ENCODE peak calls at places on chromosomes 12 and 14, in six cellular contexts. One of them, this sample, is unnamed.

GRCh38 chr12:124754949-124755800 is 108.5 kb downstream of the SCARB1 start:
- DNase-seq in AG04450: no peak
- DNase-seq in HFFc6: peak; percentile 78
- DNase-seq in GM10248: peak; percentile 55
- DNase-seq in HCT116: no peak
- DNase-seq in progenitor cell of endocrine pancreas: no peak
- DNase-seq in this sample: no peak

GRCh38 chr12:130655881-130656280 is 60.2 kb downstream of the RIMBP2 start:
- DNase-seq in AG04450: no peak
- DNase-seq in HFFc6: no peak
- DNase-seq in GM10248: no peak
- DNase-seq in HCT116: no peak
- DNase-seq in progenitor cell of endocrine pancreas: no peak
- DNase-seq in this sample: no peak

GRCh38 chr14:92922883-92923743 is at the start of gene CHGA:
- DNase-seq in AG04450: no peak
- DNase-seq in HFFc6: no peak
- DNase-seq in GM10248: peak; percentile 81
- DNase-seq in HCT116: no peak
- DNase-seq in progenitor cell of endocrine pancreas: peak; percentile 88
- DNase-seq in this sample: peak; percentile 88

GRCh38 chr14:40447032-40447431 is 1014.8 kb upstream of the FBXO33 start:
- DNase-seq in AG04450: no peak
- DNase-seq in HFFc6: no peak
- DNase-seq in GM10248: no peak
- DNase-seq in HCT116: no peak
- DNase-seq in progenitor cell of endocrine pancreas: no peak
- DNase-seq in this sample: no peak

GRCh38 chr12:55733021-55733555 is 4.3 kb upstream of the CD63 start:
- DNase-seq in AG04450: no peak
- DNase-seq in HFFc6: no peak
- DNase-seq in GM10248: no peak
- DNase-seq in HCT116: no peak
- DNase-seq in progenitor cell of endocrine pancreas: no peak
- DNase-seq in this sample: no peak

GRCh38 chr14:77303417-77304156 is 17.1 kb downstream of the POMT2 start:
- DNase-seq in AG04450: peak; percentile 77
- DNase-seq in HFFc6: peak; percentile 96
- DNase-seq in GM10248: no peak
- DNase-seq in HCT116: peak; percentile 54
- DNase-seq in progenitor cell of endocrine pancreas: no peak
- DNase-seq in this sample: no peak

GRCh38 chr14:85315891-85316290 is 214.1 kb upstream of the FLRT2 start:
- DNase-seq in AG04450: no peak
- DNase-seq in HFFc6: no peak
- DNase-seq in GM10248: no peak
- DNase-seq in HCT116: no peak
- DNase-seq in progenitor cell of endocrine pancreas: no peak
- DNase-seq in this sample: no peak

GRCh38 chr14:69154779-69155178 is 1.9 kb upstream of the DCAF5 start:
- DNase-seq in AG04450: no peak
- DNase-seq in HFFc6: no peak
- DNase-seq in GM10248: no peak
- DNase-seq in HCT116: no peak
- DNase-seq in progenitor cell of endocrine pancreas: no peak
- DNase-seq in this sample: no peak

GRCh38 chr14:24273422-24273998 is 2.1 kb upstream of the RABGGTA start:
- DNase-seq in AG04450: no peak
- DNase-seq in HFFc6: no peak
- DNase-seq in GM10248: no peak
- DNase-seq in HCT116: no peak
- DNase-seq in progenitor cell of endocrine pancreas: no peak
- DNase-seq in this sample: no peak

GRCh38 chr12:90959538-90960139 is 4.7 kb upstream of the CCER1 start:
- DNase-seq in AG04450: no peak
- DNase-seq in HFFc6: peak; percentile 52
- DNase-seq in GM10248: peak; percentile 26
- DNase-seq in HCT116: peak; percentile 39
- DNase-seq in progenitor cell of endocrine pancreas: no peak
- DNase-seq in this sample: peak; percentile 26

GRCh38 chr12:87425942-87426554 is 603.2 kb downstream of the C12orf50 start:
- DNase-seq in AG04450: no peak
- DNase-seq in HFFc6: no peak
- DNase-seq in GM10248: no peak
- DNase-seq in HCT116: peak; percentile 36
- DNase-seq in progenitor cell of endocrine pancreas: no peak
- DNase-seq in this sample: no peak

GRCh38 chr12:68106160-68106559 is 53.4 kb downstream of the IFNG start:
- DNase-seq in AG04450: no peak
- DNase-seq in HFFc6: peak; percentile 15
- DNase-seq in GM10248: no peak
- DNase-seq in HCT116: peak; percentile 6
- DNase-seq in progenitor cell of endocrine pancreas: no peak
- DNase-seq in this sample: no peak

GRCh38 chr12:89969098-89969497 is 260.5 kb upstream of the ATP2B1 start:
- DNase-seq in AG04450: no peak
- DNase-seq in HFFc6: no peak
- DNase-seq in GM10248: no peak
- DNase-seq in HCT116: no peak
- DNase-seq in progenitor cell of endocrine pancreas: no peak
- DNase-seq in this sample: no peak

GRCh38 chr12:12121022-12121421 is 50.3 kb downstream of the BCL2L14 start:
- DNase-seq in AG04450: no peak
- DNase-seq in HFFc6: no peak
- DNase-seq in GM10248: no peak
- DNase-seq in HCT116: no peak
- DNase-seq in progenitor cell of endocrine pancreas: no peak
- DNase-seq in this sample: no peak

GRCh38 chr12:84079621-84080020 is 833.0 kb downstream of the SLC6A15 start:
- DNase-seq in AG04450: no peak
- DNase-seq in HFFc6: no peak
- DNase-seq in GM10248: no peak
- DNase-seq in HCT116: no peak
- DNase-seq in progenitor cell of endocrine pancreas: no peak
- DNase-seq in this sample: no peak

GRCh38 chr14:78851189-78851588 is 681.0 kb downstream of the NRXN3 start:
- DNase-seq in AG04450: no peak
- DNase-seq in HFFc6: no peak
- DNase-seq in GM10248: no peak
- DNase-seq in HCT116: no peak
- DNase-seq in progenitor cell of endocrine pancreas: no peak
- DNase-seq in this sample: no peak

GRCh38 chr14:64363265-64363840 is 24.8 kb upstream of the MTHFD1 start:
- DNase-seq in AG04450: no peak
- DNase-seq in HFFc6: peak; percentile 59
- DNase-seq in GM10248: no peak
- DNase-seq in HCT116: no peak
- DNase-seq in progenitor cell of endocrine pancreas: no peak
- DNase-seq in this sample: no peak

GRCh38 chr12:103645202-103645601 is 58.1 kb downstream of the STAB2 start:
- DNase-seq in AG04450: no peak
- DNase-seq in HFFc6: peak; percentile 50
- DNase-seq in GM10248: no peak
- DNase-seq in HCT116: no peak
- DNase-seq in progenitor cell of endocrine pancreas: no peak
- DNase-seq in this sample: no peak

GRCh38 chr12:79525357-79525756 is 165.4 kb downstream of the PAWR start:
- DNase-seq in AG04450: no peak
- DNase-seq in HFFc6: no peak
- DNase-seq in GM10248: no peak
- DNase-seq in HCT116: no peak
- DNase-seq in progenitor cell of endocrine pancreas: no peak
- DNase-seq in this sample: no peak

GRCh38 chr14:52797653-52798052 is 6.2 kb upstream of the GNPNAT1 start:
- DNase-seq in AG04450: no peak
- DNase-seq in HFFc6: no peak
- DNase-seq in GM10248: no peak
- DNase-seq in HCT116: no peak
- DNase-seq in progenitor cell of endocrine pancreas: no peak
- DNase-seq in this sample: no peak

GRCh38 chr12:132071837-132072384 is 72.2 kb downstream of the DDX51 start:
- DNase-seq in AG04450: no peak
- DNase-seq in HFFc6: no peak
- DNase-seq in GM10248: no peak
- DNase-seq in HCT116: no peak
- DNase-seq in progenitor cell of endocrine pancreas: no peak
- DNase-seq in this sample: no peak

GRCh38 chr14:65639216-65639615 is 226.7 kb downstream of the FUT8 start:
- DNase-seq in AG04450: no peak
- DNase-seq in HFFc6: no peak
- DNase-seq in GM10248: no peak
- DNase-seq in HCT116: no peak
- DNase-seq in progenitor cell of endocrine pancreas: no peak
- DNase-seq in this sample: no peak

GRCh38 chr12:110699591-110700445 is 10.9 kb upstream of the HVCN1 start:
- DNase-seq in AG04450: no peak
- DNase-seq in HFFc6: no peak
- DNase-seq in GM10248: no peak
- DNase-seq in HCT116: no peak
- DNase-seq in progenitor cell of endocrine pancreas: no peak
- DNase-seq in this sample: no peak

GRCh38 chr14:87332001-87332400 is 661.0 kb downstream of the GALC start:
- DNase-seq in AG04450: peak; percentile 49
- DNase-seq in HFFc6: no peak
- DNase-seq in GM10248: no peak
- DNase-seq in HCT116: no peak
- DNase-seq in progenitor cell of endocrine pancreas: no peak
- DNase-seq in this sample: no peak

GRCh38 chr14:59870277-59871165 is at the start of gene RTN1:
- DNase-seq in AG04450: peak; percentile 2
- DNase-seq in HFFc6: no peak
- DNase-seq in GM10248: peak; percentile 34
- DNase-seq in HCT116: no peak
- DNase-seq in progenitor cell of endocrine pancreas: peak; percentile 44
- DNase-seq in this sample: peak; percentile 58

GRCh38 chr14:22003471-22003870 is 329.9 kb upstream of the OR4E1 start:
- DNase-seq in AG04450: no peak
- DNase-seq in HFFc6: no peak
- DNase-seq in GM10248: no peak
- DNase-seq in HCT116: no peak
- DNase-seq in progenitor cell of endocrine pancreas: no peak
- DNase-seq in this sample: no peak

GRCh38 chr14:21999400-21999799 is 325.8 kb upstream of the OR4E1 start:
- DNase-seq in AG04450: no peak
- DNase-seq in HFFc6: no peak
- DNase-seq in GM10248: no peak
- DNase-seq in HCT116: no peak
- DNase-seq in progenitor cell of endocrine pancreas: no peak
- DNase-seq in this sample: no peak

GRCh38 chr14:22007278-22008097 is 333.9 kb upstream of the OR4E1 start:
- DNase-seq in AG04450: no peak
- DNase-seq in HFFc6: no peak
- DNase-seq in GM10248: no peak
- DNase-seq in HCT116: no peak
- DNase-seq in progenitor cell of endocrine pancreas: no peak
- DNase-seq in this sample: no peak

GRCh38 chr14:22008098-22008412 is 334.4 kb upstream of the OR4E1 start:
- DNase-seq in AG04450: no peak
- DNase-seq in HFFc6: no peak
- DNase-seq in GM10248: no peak
- DNase-seq in HCT116: no peak
- DNase-seq in progenitor cell of endocrine pancreas: no peak
- DNase-seq in this sample: no peak

DNA sequence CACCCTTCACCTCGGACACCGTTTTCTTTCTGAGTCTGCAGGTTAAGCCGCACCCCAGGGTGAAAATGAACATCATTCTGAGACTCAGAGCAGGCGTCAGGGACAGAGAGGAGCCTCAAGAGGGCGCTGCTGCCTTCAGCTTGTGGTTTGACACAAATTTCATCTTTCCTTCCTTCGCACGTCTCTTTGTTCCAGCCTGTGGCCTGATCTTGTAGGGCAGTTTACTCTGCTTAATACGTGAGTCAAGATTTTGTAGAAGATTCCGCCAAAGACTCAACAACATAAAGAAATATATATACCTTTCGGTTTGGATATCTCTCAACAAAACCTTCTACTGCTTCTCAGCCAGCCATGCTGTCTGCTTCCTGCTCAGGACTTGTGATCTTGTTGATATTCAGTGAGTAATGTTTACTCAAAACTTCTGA is 329.3 kb upstream of the OR4E1 start:
- DNase-seq in AG04450: no peak
- DNase-seq in HFFc6: no peak
- DNase-seq in GM10248: no peak
- DNase-seq in HCT116: peak; percentile 16
- DNase-seq in progenitor cell of endocrine pancreas: no peak
- DNase-seq in this sample: peak; percentile 41
- TF ChIP-seq CTCF in AG04450: peak; percentile 6
- TF ChIP-seq CTCF in HFFc6: peak; percentile 14
- TF ChIP-seq CTCF in GM10248: no peak
- TF ChIP-seq CTCF in HCT116: peak; percentile 83
- TF ChIP-seq CTCF in progenitor cell of endocrine pancreas: peak; percentile 56
- TF ChIP-seq CTCF in this sample: peak; percentile 54

DNA sequence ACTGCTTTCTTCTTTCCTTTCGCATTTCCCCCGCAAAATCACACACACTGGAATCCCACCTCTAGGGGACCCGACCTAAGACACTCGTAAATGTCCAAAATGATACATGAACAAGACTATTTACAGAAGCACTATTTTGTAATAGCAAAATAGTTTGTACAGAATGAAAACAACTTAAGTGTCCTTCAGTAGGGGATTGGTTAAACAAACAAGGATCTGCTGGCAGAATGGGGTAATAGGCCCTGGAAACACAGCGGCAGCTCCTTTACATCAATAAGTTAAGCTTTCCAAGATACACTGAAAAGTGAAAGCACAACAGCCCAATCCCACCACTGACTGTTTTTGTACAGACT is 48.8 kb downstream of the LTBP2 start:
- DNase-seq in AG04450: no peak
- DNase-seq in HFFc6: no peak
- DNase-seq in GM10248: no peak
- DNase-seq in HCT116: no peak
- DNase-seq in progenitor cell of endocrine pancreas: no peak
- DNase-seq in this sample: no peak
- TF ChIP-seq CTCF in AG04450: peak; percentile 9
- TF ChIP-seq CTCF in HFFc6: no peak
- TF ChIP-seq CTCF in GM10248: no peak
- TF ChIP-seq CTCF in HCT116: peak; percentile 5
- TF ChIP-seq CTCF in progenitor cell of endocrine pancreas: peak; percentile 16
- TF ChIP-seq CTCF in this sample: no peak

DNA sequence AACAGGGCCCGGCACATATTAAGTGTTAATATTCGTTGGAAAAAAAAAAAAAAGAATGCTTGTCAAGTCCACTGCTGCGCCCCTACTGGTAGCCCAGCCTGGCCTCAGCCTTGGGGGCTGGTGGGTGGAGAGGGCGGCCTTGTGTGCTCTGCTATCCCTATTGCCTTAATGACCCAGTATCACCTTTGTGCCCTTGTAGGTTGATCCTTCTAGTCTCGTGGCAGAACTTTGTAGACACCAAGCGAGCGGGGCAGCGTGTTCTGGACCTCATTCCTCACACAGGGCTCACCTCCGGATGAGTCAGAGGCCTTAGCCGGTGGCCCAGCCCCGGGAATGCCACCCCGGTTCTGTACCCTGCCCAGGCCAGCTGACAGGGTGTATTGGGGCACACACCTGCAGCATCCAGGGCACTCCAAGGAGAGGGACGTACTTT is 1.8 kb upstream of the RCOR1 start:
- DNase-seq in AG04450: no peak
- DNase-seq in HFFc6: no peak
- DNase-seq in GM10248: no peak
- DNase-seq in HCT116: peak; percentile 54
- DNase-seq in progenitor cell of endocrine pancreas: peak; percentile 47
- DNase-seq in this sample: peak; percentile 63
- TF ChIP-seq CTCF in AG04450: peak; percentile 71
- TF ChIP-seq CTCF in HFFc6: peak; percentile 77
- TF ChIP-seq CTCF in GM10248: peak; percentile 6
- TF ChIP-seq CTCF in HCT116: peak; percentile 84
- TF ChIP-seq CTCF in progenitor cell of endocrine pancreas: peak; percentile 82
- TF ChIP-seq CTCF in this sample: peak; percentile 33

GRCh38 chr14:31745741-31746140 is 184.5 kb downstream of the NUBPL start:
- DNase-seq in AG04450: no peak
- DNase-seq in HFFc6: no peak
- DNase-seq in GM10248: no peak
- DNase-seq in HCT116: no peak
- DNase-seq in progenitor cell of endocrine pancreas: no peak
- DNase-seq in this sample: no peak
- TF ChIP-seq CTCF in AG04450: no peak
- TF ChIP-seq CTCF in HFFc6: peak; percentile 11
- TF ChIP-seq CTCF in GM10248: no peak
- TF ChIP-seq CTCF in HCT116: peak; percentile 14
- TF ChIP-seq CTCF in progenitor cell of endocrine pancreas: no peak
- TF ChIP-seq CTCF in this sample: peak; percentile 45

This sample was measured in endothelial cell.